ENCODE peak calls at places on chromosome 6, in nine cellular contexts. S is fibroblast of pulmonary artery, N is heart left ventricle, P is right cardiac atrium, Z is GM12878, U is IMR-90, G is mesenchymal stem cell, O is lung, L is cardiac fibroblast. B is an unnamed sample.

GRCh38 chr6:56756219-56756789 is 113.6 kb upstream of the DST start:
- DNase-seq in S (no peak), N (no peak), P (no peak), Z (no peak), U (no peak), G (peak), O (no peak), L (no peak), B (no peak)

GRCh38 chr6:38570750-38571149 is 69.0 kb downstream of the BTBD9 start:
- DNase-seq in S (peak), N (no peak), P (no peak), Z (no peak), U (peak), G (peak), O (no peak), L (peak), B (no peak)

GRCh38 chr6:34391023-34391485 is 1.4 kb downstream of the NUDT3 start:
- DNase-seq in S (peak), N (peak), P (peak), Z (no peak), U (peak), G (peak), O (peak), L (peak), B (peak)

GRCh38 chr6:158595223-158595622 is 35.3 kb downstream of the TMEM181 start:
- DNase-seq in S (peak), N (no peak), P (no peak), Z (no peak), U (no peak), G (peak), O (no peak), L (peak), B (no peak)

GRCh38 chr6:160667854-160668481 is 3.9 kb upstream of the LPA start:
- DNase-seq in S (no peak), N (no peak), P (no peak), Z (peak), U (no peak), G (no peak), O (no peak), L (no peak), B (peak)

GRCh38 chr6:100343678-100344077 is 121.0 kb downstream of the SIM1 start:
- DNase-seq in S (peak), N (no peak), P (no peak), Z (no peak), U (peak), G (peak), O (no peak), L (peak), B (no peak)

GRCh38 chr6:139029470-139030210 is 1.1 kb downstream of the ABRACL start:
- DNase-seq in S (peak), N (peak), P (peak), Z (no peak), U (peak), G (peak), O (peak), L (peak), B (peak)

GRCh38 chr6:72651191-72651590 is 29.3 kb downstream of the KCNQ5 start:
- DNase-seq in S (no peak), N (no peak), P (no peak), Z (no peak), U (no peak), G (no peak), O (no peak), L (no peak), B (no peak)

GRCh38 chr6:138590796-138591709 is 91.8 kb upstream of the NHSL1 start:
- DNase-seq in S (peak), N (peak), P (peak), Z (peak), U (peak), G (peak), O (peak), L (peak), B (peak)

GRCh38 chr6:24666097-24666615 is 543 bp downstream of the TDP2 start:
- DNase-seq in S (peak), N (peak), P (peak), Z (no peak), U (peak), G (peak), O (peak), L (peak), B (no peak)

GRCh38 chr6:86856937-86857563 is 80.3 kb upstream of the HTR1E start:
- DNase-seq in S (peak), N (peak), P (no peak), Z (no peak), U (peak), G (peak), O (no peak), L (peak), B (peak)

GRCh38 chr6:49966334-49966733 is 2.4 kb upstream of the DEFB114 start:
- DNase-seq in S (no peak), N (no peak), P (no peak), Z (no peak), U (no peak), G (no peak), O (no peak), L (no peak), B (no peak)

DNA sequence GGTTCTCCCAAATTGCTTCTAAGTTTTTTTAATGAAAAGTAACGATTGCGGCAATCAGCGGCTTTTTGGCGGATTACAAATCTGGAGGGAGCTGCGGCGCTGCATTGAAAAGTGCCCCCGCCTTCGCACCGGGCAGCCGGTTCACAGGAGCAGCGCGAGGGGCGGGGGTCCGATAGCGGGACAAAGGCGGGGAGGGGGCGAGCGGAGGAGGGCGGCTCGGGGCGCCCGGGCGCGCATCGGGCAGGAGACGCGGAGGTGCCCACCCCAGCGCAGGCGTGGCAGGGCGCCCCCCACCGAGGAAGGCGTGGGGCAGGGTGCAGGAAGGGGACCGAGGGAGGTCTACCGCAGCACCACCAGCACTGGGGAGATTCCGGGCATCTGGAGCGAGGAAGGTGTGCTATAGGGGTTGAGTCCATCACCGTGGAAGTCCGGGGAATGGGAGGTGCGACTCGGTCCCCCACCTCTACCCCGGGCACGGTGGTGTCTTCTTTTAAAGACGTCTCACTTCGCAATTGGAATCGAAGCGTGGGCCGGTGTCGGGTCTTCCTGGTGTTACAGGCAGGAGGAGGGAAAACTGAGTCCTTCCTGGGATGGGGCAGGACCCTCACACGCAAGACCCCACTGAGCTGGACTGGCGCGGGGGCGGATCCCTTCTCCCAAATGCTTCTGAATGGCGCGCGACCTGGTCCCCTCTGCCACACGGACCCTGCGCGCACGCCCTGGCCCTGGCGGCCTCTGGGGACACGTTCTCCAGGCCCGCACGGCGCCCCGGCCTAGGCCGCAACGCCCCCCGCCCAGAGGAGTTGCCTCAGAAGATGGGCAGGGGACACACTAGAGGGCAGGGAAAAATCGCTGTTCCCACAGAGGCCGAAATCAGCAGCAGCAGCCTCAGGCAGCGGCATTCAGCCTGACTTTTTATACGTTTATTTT is 44.9 kb upstream of the OSTM1 start:
- DNase-seq in S (no peak), N (no peak), P (no peak), Z (no peak), U (no peak), G (no peak), O (no peak), L (no peak), B (no peak)
- H3K4me3 ChIP-seq in S (peak), N (peak), P (peak), Z (peak), U (peak), G (peak), O (no peak), L (peak), B (no peak)

DNA sequence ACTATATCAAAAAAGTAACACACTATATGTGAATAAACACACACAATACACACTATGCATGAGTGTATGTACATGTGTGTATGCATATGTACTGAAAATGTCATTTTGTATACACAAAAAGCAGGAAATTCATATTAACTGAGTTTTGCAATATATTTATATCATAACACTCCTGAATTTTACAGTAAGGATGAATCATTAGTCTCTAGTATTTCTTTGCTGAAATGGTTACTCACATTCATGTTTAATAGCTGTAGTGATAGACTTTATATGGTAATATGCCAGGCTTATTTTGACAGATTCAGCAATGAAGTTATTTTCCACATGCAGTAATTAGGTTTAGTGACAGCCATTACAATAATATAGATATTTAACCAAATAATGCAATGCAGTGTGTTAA is 1216.2 kb upstream of the CITED2 start:
- DNase-seq in S (no peak), N (no peak), P (no peak), Z (no peak), U (peak), G (no peak), O (no peak), L (no peak), B (no peak)
- H3K4me3 ChIP-seq in S (no peak), N (no peak), P (no peak), Z (no peak), U (no peak), G (no peak), O (no peak), L (no peak), B (no peak)

GRCh38 chr6:142011775-142012174 is 121.0 kb upstream of the GJE1 start:
- DNase-seq in S (no peak), N (no peak), P (no peak), Z (no peak), U (no peak), G (no peak), O (no peak), L (no peak), B (no peak)

GRCh38 chr6:142013286-142013685 is 119.4 kb upstream of the GJE1 start:
- DNase-seq in S (peak), N (no peak), P (no peak), Z (no peak), U (peak), G (peak), O (no peak), L (peak), B (peak)

GRCh38 chr6:142013875-142014495 is 118.7 kb upstream of the GJE1 start:
- DNase-seq in S (no peak), N (no peak), P (no peak), Z (no peak), U (no peak), G (peak), O (no peak), L (no peak), B (peak)

GRCh38 chr6:142014515-142014914 is 118.2 kb upstream of the GJE1 start:
- DNase-seq in S (peak), N (no peak), P (no peak), Z (no peak), U (peak), G (peak), O (no peak), L (peak), B (peak)

DNA sequence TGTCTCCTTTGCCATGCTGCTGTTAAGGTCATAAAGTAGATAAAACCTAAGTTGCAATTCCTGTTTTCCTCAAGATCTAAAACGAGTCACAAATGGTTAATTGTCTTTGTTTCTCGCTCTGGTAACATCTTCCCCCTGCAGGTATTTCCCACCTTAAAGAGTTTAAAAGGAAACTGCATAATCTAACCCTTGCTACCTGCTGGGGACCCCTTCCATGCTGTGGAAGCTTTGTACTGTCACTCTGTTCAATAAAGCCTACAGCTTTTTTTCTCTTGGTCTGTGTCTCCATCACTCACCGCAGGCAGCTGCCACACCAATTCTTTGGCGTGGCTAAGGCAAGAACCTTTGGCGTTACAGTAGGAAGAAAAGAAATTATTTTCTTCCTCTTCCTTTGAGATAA is 117.7 kb upstream of the GJE1 start:
- DNase-seq in S (no peak), N (no peak), P (no peak), Z (no peak), U (no peak), G (peak), O (no peak), L (no peak), B (no peak)
- H3K4me3 ChIP-seq in S (no peak), N (no peak), P (no peak), Z (no peak), U (peak), G (no peak), O (no peak), L (no peak), B (no peak)

GRCh38 chr6:5869261-5869660 is 137.5 kb downstream of the NRN1 start:
- DNase-seq in S (no peak), N (no peak), P (no peak), Z (no peak), U (no peak), G (no peak), O (no peak), L (no peak), B (no peak)
- H3K4me3 ChIP-seq in S (no peak), N (no peak), P (no peak), Z (no peak), U (no peak), G (no peak), O (no peak), L (no peak), B (no peak)

GRCh38 chr6:14110001-14110818 is 7.4 kb upstream of the CD83 start:
- DNase-seq in S (no peak), N (no peak), P (no peak), Z (peak), U (no peak), G (no peak), O (no peak), L (no peak), B (no peak)
- H3K4me3 ChIP-seq in S (no peak), N (no peak), P (no peak), Z (peak), U (no peak), G (no peak), O (no peak), L (no peak), B (no peak)

B was measured in A549.